ENCODE peak calls at places on chromosomes 2 and 18, in ten cellular contexts. B is RWPE1, U is HAP-1, Q is fibroblast of the aortic adventitia, T is NCI-H1092, V is Kasumi-1, G is brain microvascular endothelial cell, E is germinal center, O is aorta, S is Caki2. C is an unnamed sample.

GRCh38 chr2:134359367-134360081 is 105.7 kb downstream of the MGAT5 start:
- DNase-seq in B (no peak), U (no peak), Q (no peak), T (peak; percentile 66), V (no peak), G (no peak), E (no peak), O (no peak), S (peak; percentile 7), C (peak; percentile 92)

GRCh38 chr18:22606563-22607283 is 189.0 kb upstream of the CTAGE1 start:
- DNase-seq in B (no peak), U (no peak), Q (peak; percentile 61), T (no peak), V (no peak), G (peak; percentile 68), E (no peak), O (peak; percentile 52), S (no peak), C (peak; percentile 43)

GRCh38 chr2:230410861-230411464 is 5.0 kb upstream of the SP100 start:
- DNase-seq in B (no peak), U (no peak), Q (no peak), T (no peak), V (no peak), G (no peak), E (peak; percentile 25), O (no peak), S (no peak), C (no peak)

GRCh38 chr2:201452856-201453643 is 1.5 kb downstream of the STRADB start:
- DNase-seq in B (no peak), U (no peak), Q (no peak), T (no peak), V (no peak), G (no peak), E (no peak), O (no peak), S (no peak), C (no peak)

GRCh38 chr2:98871506-98871905 is 64.5 kb downstream of the CRACDL start:
- DNase-seq in B (no peak), U (no peak), Q (no peak), T (no peak), V (no peak), G (no peak), E (no peak), O (no peak), S (no peak), C (no peak)

GRCh38 chr18:21303445-21303844 is 61.4 kb downstream of the GREB1L start:
- DNase-seq in B (no peak), U (no peak), Q (no peak), T (no peak), V (no peak), G (no peak), E (no peak), O (no peak), S (no peak), C (no peak)

GRCh38 chr2:150280255-150280654 is 207.2 kb downstream of the RND3 start:
- DNase-seq in B (no peak), U (no peak), Q (peak; percentile 98), T (no peak), V (no peak), G (peak; percentile 11), E (no peak), O (no peak), S (no peak), C (peak; percentile 92)

GRCh38 chr2:177165731-177166711 is 46.6 kb upstream of the HNRNPA3 start:
- DNase-seq in B (no peak), U (peak; percentile 74), Q (peak; percentile 88), T (no peak), V (no peak), G (peak; percentile 22), E (peak; percentile 47), O (peak; percentile 58), S (no peak), C (peak; percentile 80)

GRCh38 chr18:69974365-69974764 is 26.7 kb upstream of the CD226 start:
- DNase-seq in B (no peak), U (no peak), Q (peak; percentile 25), T (no peak), V (no peak), G (peak; percentile 31), E (no peak), O (no peak), S (no peak), C (peak; percentile 17)

GRCh38 chr2:214069254-214069653 is 341.6 kb upstream of the VWC2L start:
- DNase-seq in B (peak; percentile 73), U (no peak), Q (peak; percentile 90), T (no peak), V (peak; percentile 4), G (peak; percentile 96), E (no peak), O (no peak), S (peak; percentile 90), C (peak; percentile 83)

GRCh38 chr2:182359027-182360011 is 67.5 kb downstream of the PDE1A start:
- DNase-seq in B (no peak), U (no peak), Q (no peak), T (no peak), V (no peak), G (no peak), E (no peak), O (no peak), S (no peak), C (peak; percentile 86)

GRCh38 chr2:149446735-149447134 is 116.3 kb downstream of the LYPD6 start:
- DNase-seq in B (no peak), U (no peak), Q (no peak), T (no peak), V (no peak), G (no peak), E (no peak), O (no peak), S (no peak), C (no peak)

GRCh38 chr2:20074001-20074648 is 22.7 kb upstream of the LAPTM4A start:
- DNase-seq in B (no peak), U (no peak), Q (peak; percentile 44), T (peak; percentile 46), V (no peak), G (no peak), E (no peak), O (no peak), S (no peak), C (no peak)

GRCh38 chr2:50649626-50650397 is 382.1 kb downstream of the NRXN1 start:
- DNase-seq in B (peak; percentile 7), U (peak; percentile 33), Q (no peak), T (no peak), V (no peak), G (peak; percentile 58), E (no peak), O (no peak), S (no peak), C (no peak)

GRCh38 chr2:28228419-28228995 is 164.2 kb upstream of the FOSL2 start:
- DNase-seq in B (no peak), U (no peak), Q (peak; percentile 11), T (no peak), V (peak; percentile 6), G (no peak), E (no peak), O (no peak), S (no peak), C (peak; percentile 30)

GRCh38 chr2:45283764-45284620 is 274.7 kb upstream of the SIX2 start:
- DNase-seq in B (peak; percentile 71), U (no peak), Q (peak; percentile 92), T (no peak), V (no peak), G (peak; percentile 74), E (no peak), O (peak; percentile 60), S (no peak), C (peak; percentile 38)

GRCh38 chr18:79635127-79635726 is 44.4 kb upstream of the CTDP1 start:
- DNase-seq in B (no peak), U (no peak), Q (no peak), T (no peak), V (no peak), G (no peak), E (no peak), O (no peak), S (no peak), C (no peak)

GRCh38 chr2:181774601-181775179 is 94.4 kb upstream of the NEUROD1 start:
- DNase-seq in B (no peak), U (no peak), Q (peak; percentile 57), T (no peak), V (no peak), G (peak; percentile 48), E (no peak), O (no peak), S (no peak), C (peak; percentile 28)

GRCh38 chr18:13893418-13893760 is 21.9 kb downstream of the MC2R start:
- DNase-seq in B (no peak), U (no peak), Q (no peak), T (no peak), V (no peak), G (no peak), E (peak; percentile 37), O (no peak), S (no peak), C (no peak)

GRCh38 chr2:19888831-19889230 is 13.0 kb downstream of the TTC32 start:
- DNase-seq in B (no peak), U (no peak), Q (no peak), T (no peak), V (no peak), G (no peak), E (no peak), O (no peak), S (no peak), C (no peak)

GRCh38 chr2:158598856-158599517 is 142.2 kb downstream of the PKP4 start:
- DNase-seq in B (no peak), U (no peak), Q (no peak), T (no peak), V (no peak), G (no peak), E (no peak), O (no peak), S (no peak), C (no peak)

GRCh38 chr2:21424375-21424774 is 300.6 kb downstream of the TDRD15 start:
- DNase-seq in B (no peak), U (no peak), Q (no peak), T (no peak), V (no peak), G (no peak), E (no peak), O (peak; percentile 53), S (no peak), C (no peak)

GRCh38 chr2:10779776-10780490 is 32.7 kb downstream of the PDIA6 start:
- DNase-seq in B (no peak), U (no peak), Q (no peak), T (no peak), V (no peak), G (no peak), E (no peak), O (no peak), S (no peak), C (no peak)

GRCh38 chr2:144553379-144553778 is 33.5 kb upstream of the ZEB2 start:
- DNase-seq in B (peak; percentile 58), U (peak; percentile 26), Q (peak; percentile 82), T (no peak), V (no peak), G (peak; percentile 74), E (no peak), O (no peak), S (peak; percentile 89), C (peak; percentile 77)

GRCh38 chr2:7203056-7203467 is 285.9 kb downstream of the RNF144A start:
- DNase-seq in B (peak; percentile 31), U (peak; percentile 60), Q (peak; percentile 76), T (peak; percentile 18), V (peak; percentile 63), G (peak; percentile 62), E (peak; percentile 28), O (peak; percentile 59), S (no peak), C (peak; percentile 45)

GRCh38 chr2:233807966-233808892 is 30.1 kb downstream of the MROH2A start:
- DNase-seq in B (no peak), U (no peak), Q (no peak), T (no peak), V (no peak), G (no peak), E (no peak), O (no peak), S (no peak), C (no peak)

GRCh38 chr2:106584304-106584954 is 97.3 kb downstream of the CD8B2 start:
- DNase-seq in B (no peak), U (no peak), Q (no peak), T (no peak), V (no peak), G (no peak), E (no peak), O (no peak), S (no peak), C (no peak)

GRCh38 chr18:1361931-1362330 is 457.3 kb downstream of the ADCYAP1 start:
- DNase-seq in B (no peak), U (no peak), Q (no peak), T (no peak), V (no peak), G (no peak), E (no peak), O (no peak), S (no peak), C (no peak)

C was measured in fibroblast of villous mesenchyme.